ENCODE peak calls at places on chromosomes 13 and 19, in nine cellular contexts. K, T, W, O, G, Y, E, B and F are unnamed samples.
A peak's percentile ranks its signal among the peaks of the same experiment; 100 is the strongest.

GRCh38 chr19:28044477-28044876 is 1168.5 kb downstream of the UQCRFS1 start:
- DNase-seq in Y (no peak), O (no peak), T (no peak), G (no peak), E (no peak), B (no peak), W (no peak), K (no peak), F (no peak)

GRCh38 chr19:46616631-46617322 is 8.1 kb downstream of the PTGIR start:
- DNase-seq in W (no peak), T (no peak), E (peak; percentile 93), K (no peak), G (peak; percentile 65), B (no peak), O (peak; percentile 60), Y (peak; percentile 31), F (peak; percentile 88)

GRCh38 chr19:5369962-5370367 is 29.4 kb upstream of the PTPRS start:
- DNase-seq in B (no peak), T (no peak), E (peak; percentile 50), K (peak; percentile 43), O (peak; percentile 80), W (peak; percentile 42), G (peak; percentile 48), Y (no peak), F (peak; percentile 69)

GRCh38 chr19:44059229-44059628 is 7.4 kb downstream of the ZNF223 start:
- DNase-seq in E (no peak), K (no peak), O (no peak), T (no peak), W (no peak), G (no peak), B (no peak), Y (no peak), F (no peak)

GRCh38 chr19:5314907-5315298 is 25.7 kb downstream of the PTPRS start:
- DNase-seq in K (no peak), G (no peak), E (no peak), W (no peak), T (no peak), B (no peak), Y (no peak), O (no peak), F (no peak)

GRCh38 chr13:37457594-37457993 is 141.0 kb downstream of the POSTN start:
- DNase-seq in K (no peak), Y (no peak), W (no peak), B (no peak), T (no peak), G (no peak), E (no peak), O (no peak), F (no peak)

GRCh38 chr13:44523176-44524017 is 52.7 kb downstream of the TSC22D1 start:
- DNase-seq in T (no peak), B (no peak), O (no peak), K (no peak), E (peak; percentile 27), Y (no peak), W (no peak), G (no peak), F (no peak)

GRCh38 chr13:31334547-31334946 is 134.8 kb downstream of the B3GLCT start:
- DNase-seq in G (no peak), E (no peak), B (no peak), T (no peak), Y (no peak), K (no peak), O (no peak), W (no peak), F (no peak)

GRCh38 chr13:26707122-26708006 is 53.2 kb downstream of the GPR12 start:
- DNase-seq in O (peak; percentile 62), T (no peak), Y (peak; percentile 16), E (peak; percentile 38), K (no peak), W (no peak), G (peak; percentile 65), B (peak; percentile 2), F (no peak)

GRCh38 chr19:33505168-33505567 is 16.4 kb downstream of the PEPD start:
- DNase-seq in K (no peak), O (no peak), E (no peak), B (no peak), Y (no peak), G (no peak), T (no peak), W (no peak), F (no peak)

GRCh38 chr13:47611664-47612288 is 389.3 kb downstream of the SUCLA2 start:
- DNase-seq in E (no peak), B (no peak), T (no peak), Y (no peak), G (no peak), K (no peak), O (no peak), W (no peak), F (no peak)

GRCh38 chr19:43439183-43440063 is 24.7 kb downstream of the TEX101 start:
- DNase-seq in W (no peak), Y (no peak), K (no peak), B (no peak), G (peak; percentile 13), T (peak; percentile 40), O (no peak), E (no peak), F (no peak)

GRCh38 chr19:20513179-20513934 is 52.2 kb downstream of the ZNF737 start:
- DNase-seq in T (no peak), Y (no peak), B (no peak), W (no peak), O (no peak), E (peak; percentile 5), K (peak; percentile 33), G (no peak), F (no peak)

GRCh38 chr19:7852851-7853759 is 21.1 kb downstream of the PRR36 start:
- DNase-seq in B (peak; percentile 72), W (peak; percentile 51), K (peak; percentile 80), Y (peak; percentile 68), E (peak; percentile 97), G (peak; percentile 74), T (peak; percentile 49), O (peak; percentile 85), F (peak; percentile 87)